ENCODE peak calls at places on chromosomes 7 and 10, in nine cellular contexts. R, O, J, V, L, H, N, W and E are unnamed samples.

GRCh38 chr10:12262278-12262981 is 66.4 kb downstream of the CDC123 start:
- DNase-seq in N (no peak), O (no peak), R (peak; percentile 3), W (no peak), H (no peak), V (no peak), L (no peak), J (no peak), E (no peak)

GRCh38 chr10:11573497-11573896 is 38.0 kb downstream of the USP6NL start:
- DNase-seq in N (no peak), W (peak; percentile 45), O (no peak), J (no peak), R (no peak), L (no peak), H (no peak), V (no peak), E (no peak)

GRCh38 chr10:95413608-95414007 is 122.8 kb upstream of the PDLIM1 start:
- DNase-seq in N (no peak), W (no peak), H (no peak), R (no peak), L (no peak), V (no peak), J (no peak), O (no peak), E (no peak)

GRCh38 chr10:99872367-99873162 is 90.1 kb downstream of the ABCC2 start:
- DNase-seq in N (no peak), V (no peak), J (no peak), L (no peak), W (peak; percentile 53), H (no peak), R (no peak), O (no peak), E (no peak)

GRCh38 chr10:35437829-35438228 is 101.5 kb downstream of the CCNY start:
- DNase-seq in J (no peak), N (no peak), V (no peak), R (no peak), H (no peak), L (no peak), O (no peak), W (no peak), E (no peak)

GRCh38 chr10:131933016-131933694 is 32.3 kb downstream of the PPP2R2D start:
- DNase-seq in H (no peak), L (peak; percentile 11), J (no peak), N (peak; percentile 30), V (no peak), O (no peak), W (no peak), R (no peak), E (no peak)

GRCh38 chr7:139876622-139877283 is 47.7 kb downstream of the TBXAS1 start:
- DNase-seq in V (no peak), W (peak; percentile 74), O (no peak), R (no peak), L (no peak), J (no peak), N (no peak), H (no peak), E (no peak)

GRCh38 chr10:78754269-78755074 is 314.3 kb upstream of the ZMIZ1 start:
- DNase-seq in J (no peak), W (peak; percentile 88), L (no peak), V (no peak), O (no peak), R (no peak), H (no peak), N (no peak), E (no peak)

GRCh38 chr10:130748409-130749057 is 563.0 kb downstream of the TCERG1L start:
- DNase-seq in L (no peak), J (no peak), W (no peak), R (peak; percentile 18), O (no peak), V (no peak), N (no peak), H (no peak), E (no peak)

GRCh38 chr7:25119102-25119501 is 6.0 kb downstream of the CYCS start:
- DNase-seq in W (no peak), L (no peak), O (no peak), N (no peak), H (no peak), V (no peak), R (no peak), J (no peak), E (no peak)

GRCh38 chr7:85133560-85133959 is 53.3 kb downstream of the SEMA3D start:
- DNase-seq in J (no peak), N (no peak), L (no peak), H (no peak), W (no peak), V (no peak), R (no peak), O (no peak), E (no peak)

GRCh38 chr7:22343071-22343470 is 13.9 kb downstream of the RAPGEF5 start:
- DNase-seq in N (no peak), W (no peak), R (no peak), O (no peak), H (no peak), L (no peak), V (no peak), J (no peak), E (no peak)
- H3K4me1 ChIP-seq in N (peaks cover 13% of the 10 kb centered on the region), W (no peaks in the 10 kb centered on the region), R (peaks cover 5% of the 10 kb centered on the region), O (no peaks in the 10 kb centered on the region), H (no peaks in the 10 kb centered on the region), L (peaks cover 74% of the 10 kb centered on the region), V (peaks cover 3% of the 10 kb centered on the region), J (no peaks in the 10 kb centered on the region), E (no peaks in the 10 kb centered on the region)

GRCh38 chr7:22445871-22446270 is 54.1 kb downstream of the STEAP1B start:
- DNase-seq in J (no peak), R (no peak), V (no peak), N (no peak), L (no peak), H (no peak), W (no peak), O (no peak), E (no peak)

GRCh38 chr7:22447008-22447407 is 53.0 kb downstream of the STEAP1B start:
- DNase-seq in V (no peak), W (no peak), N (no peak), L (no peak), O (no peak), R (no peak), J (no peak), H (no peak), E (no peak)

GRCh38 chr7:22445140-22445722 is 54.8 kb downstream of the STEAP1B start:
- DNase-seq in J (no peak), N (peak; percentile 82), H (no peak), R (no peak), V (peak; percentile 81), L (peak; percentile 55), O (no peak), W (no peak), E (peak; percentile 86)

GRCh38 chr7:22444181-22444966 is 55.6 kb downstream of the STEAP1B start:
- DNase-seq in R (peak; percentile 47), L (peak; percentile 69), N (peak; percentile 81), J (no peak), H (no peak), W (peak; percentile 32), V (no peak), O (no peak), E (peak; percentile 16)

GRCh38 chr7:22447759-22448158 is 52.2 kb downstream of the STEAP1B start:
- DNase-seq in W (no peak), N (no peak), L (no peak), J (no peak), O (no peak), R (no peak), V (no peak), H (no peak), E (no peak)
- H3K4me3 ChIP-seq in W (no peak overlapping the region), N (no peak overlapping the region), L (no peak overlapping the region), J (no peak overlapping the region), O (no peak overlapping the region), R (no peak overlapping the region), V (no peak overlapping the region), H (no peak overlapping the region), E (no peak overlapping the region)

DNA sequence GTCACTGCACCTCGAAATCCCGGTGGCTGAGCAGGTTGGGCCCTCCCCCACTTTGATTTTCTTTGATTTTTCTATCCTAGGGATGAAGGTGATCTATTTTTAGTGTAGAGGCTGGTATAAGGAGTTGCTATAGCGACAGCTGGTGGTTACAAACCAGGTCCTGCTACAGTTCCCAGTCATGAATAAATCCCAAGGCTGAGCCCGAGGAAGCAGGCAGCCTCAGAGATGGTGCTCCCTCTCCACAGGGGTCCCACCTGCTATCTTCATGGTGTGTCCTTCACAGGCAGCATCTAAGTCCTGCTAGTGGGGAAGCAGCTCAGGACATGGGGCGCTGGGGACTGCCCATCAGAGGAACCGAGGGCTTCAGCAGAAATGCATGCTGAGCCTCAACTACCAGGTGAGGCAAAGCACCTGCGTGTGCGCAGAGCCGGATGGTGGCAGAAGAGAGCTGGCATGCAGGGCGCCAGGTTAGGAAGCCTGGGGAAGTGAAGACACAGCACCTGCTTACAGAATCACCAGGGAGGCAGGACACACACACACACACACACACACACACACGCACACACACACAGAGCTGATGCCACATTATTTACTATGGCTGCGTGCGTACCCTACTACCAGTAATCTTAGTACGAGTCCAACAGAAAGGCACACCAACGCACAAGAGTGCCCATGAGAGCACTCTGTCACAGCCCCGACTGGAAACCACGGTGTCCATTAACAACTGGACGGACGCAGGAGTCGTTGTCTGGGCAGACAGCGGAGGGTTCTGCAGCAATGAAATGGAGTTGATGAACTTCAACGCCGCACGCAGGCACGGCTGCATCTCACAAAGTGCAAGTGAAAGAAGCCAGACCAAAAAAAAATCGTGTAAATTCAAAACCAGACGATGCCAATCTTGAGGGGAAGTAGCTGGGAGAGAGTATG is 150.8 kb downstream of the PRKAG2 start:
- DNase-seq in R (no peak), O (no peak), H (no peak), W (peak; percentile 40), N (no peak), J (no peak), V (no peak), L (no peak), E (no peak)
- H3K4me1 ChIP-seq in R (no peaks in the 10 kb centered on the region), O (no peaks in the 10 kb centered on the region), H (peaks cover 12% of the 10 kb centered on the region), W (peaks cover 14% of the 10 kb centered on the region), N (peaks cover 5% of the 10 kb centered on the region), J (peaks cover 14% of the 10 kb centered on the region), V (peaks cover 78% of the 10 kb centered on the region), L (peaks cover 14% of the 10 kb centered on the region), E (peaks cover 98% of the 10 kb centered on the region)

GRCh38 chr10:44385423-44385725 is 477 bp upstream of the CXCL12 start:
- DNase-seq in N (no peak), O (no peak), J (no peak), R (no peak), L (no peak), W (no peak), V (no peak), H (no peak), E (no peak)
- H3K4me3 ChIP-seq in N (peak overlapping the region; percentile 44), O (no peak overlapping the region), J (peak overlapping the region; percentile 53), R (peak overlapping the region; percentile 35), L (peak overlapping the region; percentile 65), W (no peak overlapping the region), V (peak overlapping the region; percentile 65), H (peak overlapping the region; percentile 73), E (peak overlapping the region; percentile 93)

GRCh38 chr10:43296320-43296719 is 29.5 kb upstream of the RASGEF1A start:
- DNase-seq in O (no peak), H (no peak), N (no peak), W (no peak), V (no peak), L (no peak), R (no peak), J (no peak), E (no peak)
- H3K4me1 ChIP-seq in O (peaks cover 59% of the 10 kb centered on the region), H (no peaks in the 10 kb centered on the region), N (no peaks in the 10 kb centered on the region), W (no peaks in the 10 kb centered on the region), V (no peaks in the 10 kb centered on the region), L (peaks cover 7% of the 10 kb centered on the region), R (no peaks in the 10 kb centered on the region), J (no peaks in the 10 kb centered on the region), E (peaks cover 9% of the 10 kb centered on the region)